ENCODE peak calls at places on chromosomes 4 and X, in eight cellular contexts. E, M, Y, H, Q, J, F and W are unnamed samples.

GRCh38 chr4:30953799-30954198 is 233.6 kb downstream of the PCDH7 start:
- DNase-seq in Y (no peak), F (no peak), Q (no peak), M (no peak), E (no peak), H (no peak), J (no peak), W (no peak)

GRCh38 chrX:109345866-109346265 is 136.0 kb downstream of the GUCY2F start:
- DNase-seq in Y (no peak), E (no peak), J (no peak), H (no peak), F (no peak), M (no peak), Q (no peak), W (no peak)

GRCh38 chr4:73653695-73654106 is 33.5 kb upstream of the RASSF6 start:
- DNase-seq in Q (peak; percentile 12), H (peak; percentile 42), M (peak; percentile 69), J (peak; percentile 23), F (no peak), Y (peak; percentile 63), E (no peak), W (peak; percentile 3)

GRCh38 chr4:10115657-10116624 is 658 bp downstream of the WDR1 start:
- DNase-seq in Q (no peak), E (peak; percentile 67), Y (peak; percentile 46), H (peak; percentile 62), J (no peak), F (peak; percentile 48), M (no peak), W (peak; percentile 74)

GRCh38 chr4:110287130-110287529 is 88.7 kb upstream of the ELOVL6 start:
- DNase-seq in Q (no peak), J (peak; percentile 82), E (no peak), H (peak; percentile 84), M (no peak), F (no peak), Y (peak; percentile 65), W (no peak)

GRCh38 chrX:57817302-57817701 is 93.0 kb downstream of the ZXDA start:
- DNase-seq in M (no peak), Q (no peak), F (no peak), H (no peak), E (no peak), Y (no peak), J (no peak), W (no peak)

GRCh38 chrX:56804867-56805266 is 75.8 kb downstream of the NBDY start:
- DNase-seq in J (no peak), E (no peak), M (no peak), H (peak; percentile 54), Q (no peak), F (no peak), Y (no peak), W (no peak)

GRCh38 chrX:153687121-153688039 is at the start of gene SLC6A8:
- DNase-seq in E (peak; percentile 24), F (no peak), Q (peak; percentile 85), H (no peak), M (peak; percentile 67), Y (peak; percentile 42), J (peak; percentile 26), W (peak; percentile 43)

GRCh38 chr4:3531306-3531886 is 826 bp downstream of the LRPAP1 start:
- DNase-seq in Y (no peak), F (no peak), M (no peak), E (no peak), H (peak; percentile 55), Q (no peak), J (no peak), W (no peak)

GRCh38 chr4:163284304-163284703 is 48.1 kb downstream of the NPY1R start:
- DNase-seq in J (no peak), Y (no peak), E (no peak), Q (no peak), M (no peak), F (no peak), H (no peak), W (no peak)

GRCh38 chr4:17400696-17401095 is 111.2 kb downstream of the QDPR start:
- DNase-seq in H (no peak), Y (no peak), M (no peak), J (no peak), E (no peak), F (no peak), Q (no peak), W (no peak)

GRCh38 chr4:30720021-30720655 is at the start of gene PCDH7:
- DNase-seq in F (no peak), Q (peak; percentile 46), H (peak; percentile 85), J (peak; percentile 79), M (peak; percentile 50), Y (peak; percentile 87), E (no peak), W (no peak)

GRCh38 chr4:39745920-39746319 is 48.0 kb downstream of the UBE2K start:
- DNase-seq in J (no peak), Q (no peak), F (no peak), Y (no peak), M (no peak), E (no peak), H (no peak), W (no peak)

GRCh38 chr4:3352918-3353594 is 60.2 kb downstream of the RGS12 start:
- DNase-seq in Q (no peak), E (no peak), F (no peak), Y (no peak), J (no peak), H (no peak), M (no peak), W (no peak)

GRCh38 chr4:39037491-39037825 is 5.2 kb upstream of the TMEM156 start:
- DNase-seq in F (no peak), M (no peak), H (peak; percentile 75), J (peak; percentile 72), Q (no peak), E (no peak), Y (peak; percentile 68), W (no peak)

GRCh38 chr4:14218641-14219040 is 591.1 kb upstream of the BOD1L1 start:
- DNase-seq in J (no peak), Y (no peak), H (no peak), F (no peak), M (peak; percentile 88), Q (peak; percentile 14), E (no peak), W (no peak)

GRCh38 chr4:173937871-173938270 is 345.6 kb downstream of the FBXO8 start:
- DNase-seq in M (no peak), F (no peak), E (no peak), Q (no peak), H (no peak), Y (peak; percentile 15), J (no peak), W (no peak)